ENCODE peak calls at places on chromosome 6, in ten cellular contexts. E is adrenal gland, D is tibial nerve, H is cardiac muscle cell, J is mammary epithelial cell, Q is HCT116, P is ascending aorta, B is ovary, C is IMR-90, X is stomach. R is an unnamed sample. For H3K4me1, the result is how much of the 10 kb centered on the place peaks cover.

GRCh38 chr6:83868639-83869038 is 9.2 kb downstream of the CYB5R4 start:
- DNase-seq in E (no peak), D (no peak), H (peak), J (peak), Q (no peak), P (no peak), B (no peak), C (peak), X (no peak), R (no peak)

GRCh38 chr6:38802497-38802896 is 87.4 kb downstream of the DNAH8 start:
- DNase-seq in E (no peak), D (no peak), H (no peak), J (no peak), Q (no peak), P (no peak), B (no peak), C (no peak), X (no peak), R (no peak)

GRCh38 chr6:39653631-39654030 is 71.6 kb downstream of the KIF6 start:
- DNase-seq in E (no peak), D (no peak), H (no peak), J (no peak), Q (no peak), P (no peak), B (no peak), C (no peak), X (no peak), R (no peak)

GRCh38 chr6:66926060-66926459 is 1219.0 kb upstream of the EYS start:
- DNase-seq in E (no peak), D (no peak), H (peak), J (no peak), Q (peak), P (no peak), B (no peak), C (no peak), X (no peak), R (no peak)

GRCh38 chr6:27472182-27472616 is 706 bp downstream of the ZNF184 start:
- DNase-seq in E (peak), D (no peak), H (peak), J (peak), Q (peak), P (peak), B (peak), C (peak), X (no peak), R (peak)

GRCh38 chr6:116783852-116784251 is 18.3 kb upstream of the FAM162B start:
- DNase-seq in E (no peak), D (no peak), H (no peak), J (no peak), Q (no peak), P (no peak), B (no peak), C (peak), X (no peak), R (no peak)

GRCh38 chr6:168999392-168999791 is 254.3 kb downstream of the THBS2 start:
- DNase-seq in E (no peak), D (no peak), H (no peak), J (no peak), Q (no peak), P (no peak), B (no peak), C (no peak), X (no peak), R (no peak)

GRCh38 chr6:131819507-131820228 is 11.8 kb downstream of the ENPP1 start:
- DNase-seq in E (no peak), D (no peak), H (peak), J (peak), Q (no peak), P (no peak), B (no peak), C (peak), X (no peak), R (no peak)

GRCh38 chr6:119096683-119097310 is 18.3 kb upstream of the FAM184A start:
- DNase-seq in E (peak), D (peak), H (peak), J (peak), Q (no peak), P (no peak), B (peak), C (peak), X (no peak), R (peak)

GRCh38 chr6:137989696-137990095 is 117.5 kb downstream of the PERP start:
- DNase-seq in E (no peak), D (no peak), H (no peak), J (no peak), Q (no peak), P (no peak), B (no peak), C (no peak), X (no peak), R (no peak)

GRCh38 chr6:50819527-50819905 is 845 bp downstream of the TFAP2B start:
- DNase-seq in E (no peak), D (no peak), H (peak), J (peak), Q (no peak), P (no peak), B (no peak), C (no peak), X (no peak), R (no peak)

GRCh38 chr6:151087861-151088598 is 151.7 kb upstream of the AKAP12 start:
- DNase-seq in E (peak), D (no peak), H (peak), J (no peak), Q (no peak), P (no peak), B (peak), C (peak), X (no peak), R (peak)

GRCh38 chr6:130885392-130886192 is 58.4 kb downstream of the SMLR1 start:
- DNase-seq in E (peak), D (no peak), H (peak), J (peak), Q (peak), P (peak), B (no peak), C (peak), X (peak), R (no peak)

GRCh38 chr6:84033523-84034451 is at the start of gene MRAP2:
- DNase-seq in E (peak), D (no peak), H (peak), J (peak), Q (no peak), P (peak), B (peak), C (no peak), X (peak), R (no peak)

GRCh38 chr6:90610671-90611542 is 24.0 kb upstream of the MAP3K7 start:
- DNase-seq in E (peak), D (no peak), H (peak), J (peak), Q (no peak), P (peak), B (peak), C (peak), X (no peak), R (peak)

GRCh38 chr6:15747354-15747883 is 84.6 kb upstream of the DTNBP1 start:
- DNase-seq in E (no peak), D (no peak), H (no peak), J (no peak), Q (no peak), P (no peak), B (no peak), C (no peak), X (no peak), R (no peak)
- H3K4me1 ChIP-seq in E (under half), D (under half), H (under half), J (under half), Q (under half), P (under half), B (under half), C (under half), X (under half), R (under half)

DNA sequence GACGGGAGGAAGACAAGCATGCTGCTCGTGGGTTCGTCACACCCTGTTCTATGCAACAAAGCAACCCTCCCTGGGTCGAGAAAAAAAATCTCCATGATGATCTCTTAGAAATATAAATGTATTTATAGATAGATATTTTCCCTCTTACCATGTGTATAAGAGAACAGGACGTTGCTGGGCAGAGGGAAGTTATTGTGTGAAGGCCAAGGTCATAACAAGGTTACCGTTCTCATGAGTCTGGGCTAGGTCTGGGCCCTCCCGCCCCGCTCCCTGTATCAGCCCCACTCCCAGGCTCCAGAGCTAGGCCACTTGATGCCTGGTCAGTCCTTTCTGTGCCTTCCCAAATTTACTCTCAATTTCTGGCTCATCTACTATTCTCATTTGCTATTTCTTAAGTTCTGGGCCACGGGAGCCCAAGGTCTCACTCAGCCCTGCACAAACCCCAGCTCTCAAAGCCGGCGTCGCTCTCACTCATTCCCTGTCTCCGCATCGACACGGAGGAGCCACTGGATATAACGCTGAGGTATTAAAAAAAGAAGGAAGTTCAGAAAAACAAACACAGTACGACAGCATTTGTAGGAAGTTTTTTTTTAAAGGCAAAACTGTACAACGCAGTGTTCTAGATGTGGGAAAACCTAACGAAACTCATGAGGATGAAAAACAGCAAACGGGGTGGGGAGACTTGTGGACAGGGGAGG is 96.8 kb downstream of the PSMG4 start:
- DNase-seq in E (peak), D (peak), H (no peak), J (no peak), Q (no peak), P (peak), B (peak), C (no peak), X (no peak), R (peak)
- H3K4me3 ChIP-seq in E (no peak), D (peak), H (no peak), J (no peak), Q (no peak), P (peak), B (peak), C (peak), X (no peak), R (peak)

DNA sequence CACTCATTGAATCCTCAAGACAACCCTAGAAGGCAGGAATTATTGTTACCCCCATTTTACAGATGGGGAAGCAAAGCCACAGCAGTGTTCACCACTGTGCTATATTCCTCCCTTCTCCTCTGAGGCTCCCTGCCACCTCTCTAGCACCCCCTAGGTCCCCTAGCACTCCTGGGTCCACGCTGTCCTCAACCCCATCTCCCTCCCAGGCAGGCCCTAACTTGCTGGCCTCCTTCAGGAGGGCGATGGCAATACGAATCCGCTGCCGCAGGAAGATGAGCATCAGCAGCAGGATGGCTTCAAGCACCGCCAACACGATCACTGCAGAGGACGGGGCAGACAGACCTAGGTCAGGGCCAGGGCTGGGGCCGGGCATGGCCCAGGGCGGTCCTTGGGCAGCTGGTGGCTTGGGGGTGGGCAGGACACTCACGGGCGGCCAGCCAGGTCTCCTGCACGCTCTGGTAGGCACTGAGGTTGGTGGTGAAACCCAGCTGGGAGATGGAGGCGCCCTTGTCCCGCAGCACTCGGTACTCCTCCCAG is 7.8 kb upstream of the NEU1 start:
- DNase-seq in E (peak), D (no peak), H (no peak), J (no peak), Q (no peak), P (no peak), B (no peak), C (no peak), X (no peak), R (no peak)
- TF ChIP-seq CTCF in E (peak), D (no peak), H (no peak), J (no peak), Q (no peak), P (no peak), B (no peak), C (no peak), X (no peak), R (no peak)

GRCh38 chr6:74050921-74051320 is 354.9 kb downstream of the CD109 start:
- DNase-seq in E (no peak), D (no peak), H (no peak), J (no peak), Q (no peak), P (no peak), B (no peak), C (no peak), X (no peak), R (no peak)
- H3K4me1 ChIP-seq in E (under half), D (under half), H (under half), J (under half), Q (under half), P (under half), B (under half), C (under half), X (under half), R (under half)

GRCh38 chr6:293185-294174 is 1.2 kb downstream of the DUSP22 start:
- DNase-seq in E (no peak), D (no peak), H (no peak), J (peak), Q (no peak), P (peak), B (peak), C (no peak), X (no peak), R (peak)

GRCh38 chr6:292506-293184 is 358 bp downstream of the DUSP22 start:
- DNase-seq in E (peak), D (peak), H (peak), J (no peak), Q (no peak), P (peak), B (peak), C (peak), X (peak), R (peak)

GRCh38 chr6:296151-297122 is 4.2 kb downstream of the DUSP22 start:
- DNase-seq in E (peak), D (no peak), H (peak), J (no peak), Q (no peak), P (no peak), B (no peak), C (no peak), X (no peak), R (no peak)

GRCh38 chr6:297571-298232 is 5.4 kb downstream of the DUSP22 start:
- DNase-seq in E (no peak), D (no peak), H (no peak), J (no peak), Q (no peak), P (no peak), B (no peak), C (no peak), X (no peak), R (no peak)

GRCh38 chr6:294656-295565 is 2.6 kb downstream of the DUSP22 start:
- DNase-seq in E (no peak), D (no peak), H (no peak), J (no peak), Q (no peak), P (no peak), B (no peak), C (no peak), X (no peak), R (no peak)
- H3K4me3 ChIP-seq in E (no peak), D (no peak), H (no peak), J (no peak), Q (no peak), P (no peak), B (no peak), C (no peak), X (no peak), R (no peak)

GRCh38 chr6:5894357-5894756 is 112.4 kb downstream of the NRN1 start:
- DNase-seq in E (no peak), D (no peak), H (no peak), J (no peak), Q (no peak), P (no peak), B (no peak), C (no peak), X (no peak), R (no peak)

GRCh38 chr6:5899216-5900045 is 107.3 kb downstream of the NRN1 start:
- DNase-seq in E (no peak), D (no peak), H (no peak), J (no peak), Q (no peak), P (no peak), B (no peak), C (no peak), X (no peak), R (no peak)

GRCh38 chr6:5893295-5893694 is 113.4 kb downstream of the NRN1 start:
- DNase-seq in E (no peak), D (no peak), H (no peak), J (no peak), Q (no peak), P (no peak), B (no peak), C (no peak), X (no peak), R (no peak)

GRCh38 chr6:5898102-5898501 is 108.6 kb downstream of the NRN1 start:
- DNase-seq in E (no peak), D (no peak), H (no peak), J (no peak), Q (no peak), P (no peak), B (no peak), C (no peak), X (no peak), R (no peak)

GRCh38 chr6:5898563-5898962 is 108.2 kb downstream of the NRN1 start:
- DNase-seq in E (no peak), D (no peak), H (no peak), J (no peak), Q (no peak), P (no peak), B (no peak), C (no peak), X (no peak), R (no peak)
- TF ChIP-seq CTCF in E (no peak), D (no peak), H (no peak), J (no peak), Q (no peak), P (no peak), B (no peak), C (no peak), X (no peak), R (no peak)

GRCh38 chr6:11552390-11552789 is 14.8 kb downstream of the TMEM170B start:
- DNase-seq in E (no peak), D (no peak), H (no peak), J (no peak), Q (no peak), P (no peak), B (no peak), C (no peak), X (no peak), R (no peak)

GRCh38 chr6:11556308-11556707 is 18.8 kb downstream of the TMEM170B start:
- DNase-seq in E (no peak), D (no peak), H (no peak), J (no peak), Q (no peak), P (no peak), B (no peak), C (no peak), X (no peak), R (no peak)

GRCh38 chr6:11551053-11551452 is 13.5 kb downstream of the TMEM170B start:
- DNase-seq in E (no peak), D (no peak), H (no peak), J (no peak), Q (no peak), P (no peak), B (no peak), C (no peak), X (no peak), R (no peak)

DNA sequence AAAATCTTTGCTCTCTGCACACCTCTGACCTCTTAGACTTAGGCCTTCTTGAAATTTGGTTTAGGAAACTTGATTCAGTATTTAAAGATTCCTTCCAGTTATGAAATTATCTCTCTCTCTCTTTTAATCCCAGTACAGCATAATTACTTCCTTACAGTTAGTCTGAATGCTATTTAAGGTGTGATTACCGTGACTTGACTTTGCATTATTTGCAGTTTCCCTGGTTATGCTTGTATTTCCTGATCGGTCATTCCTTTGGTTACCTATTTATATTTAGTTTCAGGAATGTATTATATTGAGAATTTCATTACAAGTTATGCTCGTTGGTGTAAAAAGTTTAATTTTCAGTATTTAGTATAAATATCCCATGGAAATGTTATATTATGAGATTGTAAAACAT is 16.3 kb downstream of the TMEM170B start:
- DNase-seq in E (no peak), D (no peak), H (no peak), J (no peak), Q (no peak), P (no peak), B (no peak), C (no peak), X (no peak), R (no peak)
- H3K4me1 ChIP-seq in E (under half), D (under half), H (under half), J (under half), Q (under half), P (under half), B (under half), C (under half), X (under half), R (under half)

DNA sequence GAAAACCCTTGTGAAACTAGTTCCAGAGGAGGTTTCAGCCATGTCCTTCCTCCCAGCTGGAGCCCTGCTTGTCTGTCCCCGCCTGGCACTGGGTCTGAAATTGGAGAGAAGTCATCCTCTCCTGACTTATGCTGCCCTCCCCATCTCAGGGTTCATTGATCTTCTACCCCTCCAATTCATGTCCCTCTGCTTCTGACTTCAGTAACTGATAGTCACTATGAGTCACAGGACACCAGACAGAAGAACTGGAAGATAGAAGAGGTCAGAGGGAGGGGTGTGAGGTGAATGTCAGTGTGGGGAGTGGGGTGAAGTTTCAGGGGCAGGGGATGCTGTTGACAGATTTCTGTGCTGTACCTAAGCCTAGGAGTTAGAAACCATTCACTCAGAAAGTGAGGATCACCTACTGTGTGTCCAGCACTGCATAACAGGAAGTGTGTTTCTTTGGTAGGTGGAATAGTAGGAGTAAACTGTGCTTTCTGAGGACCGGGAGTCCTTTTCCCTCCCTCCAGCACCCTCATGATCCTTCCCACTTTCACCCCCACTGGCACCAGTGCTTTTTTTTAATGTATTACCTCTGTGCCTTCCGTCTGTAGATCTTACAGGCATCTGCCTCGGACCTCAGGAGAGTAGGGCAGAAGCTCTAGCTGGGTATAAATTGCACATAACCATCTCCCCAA is 627 bp upstream of the RPP21 start:
- DNase-seq in E (peak), D (no peak), H (no peak), J (no peak), Q (no peak), P (no peak), B (no peak), C (no peak), X (no peak), R (no peak)
- H3K4me3 ChIP-seq in E (no peak), D (no peak), H (peak), J (no peak), Q (peak), P (peak), B (peak), C (peak), X (peak), R (peak)

R was measured in tibial artery.